ENCODE peak calls at places on chromosomes 16 and 17, in six cellular contexts. N is tibial nerve, V is C1 segment of cervical spinal cord, W is kidney glomerular epithelial cell, R is caudate nucleus, M is AG10803. B is an unnamed sample.

GRCh38 chr17:45342871-45343526 is 26.2 kb upstream of the MAP3K14 start:
- DNase-seq in W (no peak), M (no peak), V (no peak), N (no peak), R (no peak), B (no peak)

GRCh38 chr16:74623214-74623842 is 16.4 kb upstream of the GLG1 start:
- DNase-seq in M (peak), N (peak), R (no peak), W (no peak), V (no peak), B (peak)

GRCh38 chr17:36728030-36728991 is 126.9 kb downstream of the MRM1 start:
- DNase-seq in V (no peak), N (no peak), W (no peak), M (no peak), R (no peak), B (no peak)

GRCh38 chr16:28575446-28576109 is 21.3 kb downstream of the SULT1A2 start:
- DNase-seq in R (no peak), W (no peak), V (no peak), N (no peak), M (no peak), B (no peak)

GRCh38 chr17:39400547-39401411 is 647 bp downstream of the FBXL20 start:
- DNase-seq in V (peak), N (peak), R (no peak), M (peak), W (no peak), B (no peak)

GRCh38 chr17:40352779-40353394 is 11.7 kb downstream of the GJD3 start:
- DNase-seq in M (no peak), R (no peak), N (no peak), W (no peak), V (no peak), B (no peak)

GRCh38 chr16:22370038-22370541 is 4.3 kb downstream of the CDR2 start:
- DNase-seq in V (no peak), R (no peak), N (no peak), M (peak), W (peak), B (no peak)

GRCh38 chr16:52805559-52806168 is 247.0 kb downstream of the CHD9NB start:
- DNase-seq in M (no peak), N (no peak), W (no peak), V (no peak), R (no peak), B (no peak)

GRCh38 chr17:16928406-16929280 is 43.3 kb downstream of the TNFRSF13B start:
- DNase-seq in W (no peak), M (no peak), R (no peak), N (no peak), V (no peak), B (no peak)

GRCh38 chr16:31386157-31386984 is 6.8 kb upstream of the ITGAD start:
- DNase-seq in V (no peak), M (peak), W (peak), R (no peak), N (no peak), B (no peak)

GRCh38 chr17:34733351-34733750 is 154.0 kb downstream of the TMEM132E start:
- DNase-seq in M (no peak), R (no peak), N (no peak), W (no peak), V (no peak), B (no peak)

GRCh38 chr16:50981951-50982350 is 169.1 kb downstream of the SALL1 start:
- DNase-seq in M (no peak), V (no peak), W (no peak), N (no peak), R (no peak), B (no peak)

GRCh38 chr17:74644419-74644818 is 20.9 kb upstream of the CD300E start:
- DNase-seq in M (no peak), R (no peak), N (no peak), V (no peak), W (no peak), B (no peak)

GRCh38 chr16:50473375-50473945 is 74.7 kb upstream of the NKD1 start:
- DNase-seq in M (no peak), W (peak), V (no peak), R (no peak), N (no peak), B (no peak)

GRCh38 chr17:6231886-6232767 is 161.9 kb downstream of the WSCD1 start:
- DNase-seq in V (no peak), R (no peak), M (no peak), W (no peak), N (no peak), B (peak)

GRCh38 chr16:85010931-85011845 is at the start of gene ZDHHC7:
- DNase-seq in W (peak), M (peak), N (peak), R (peak), V (peak), B (peak)

GRCh38 chr17:81811705-81812570 is 8.0 kb downstream of the GCGR start:
- DNase-seq in V (no peak), R (no peak), M (no peak), W (no peak), N (no peak), B (no peak)

GRCh38 chr17:32518856-32519768 is 32.3 kb downstream of the CDK5R1 start:
- DNase-seq in V (no peak), N (no peak), M (peak), R (peak), W (no peak), B (no peak)

GRCh38 chr16:19884021-19884485 is 595 bp downstream of the GPRC5B start:
- DNase-seq in N (no peak), W (no peak), M (no peak), R (no peak), V (peak), B (no peak)

GRCh38 chr16:89106533-89107208 is 13.0 kb downstream of the ACSF3 start:
- DNase-seq in M (no peak), R (no peak), N (no peak), W (no peak), V (no peak), B (no peak)

GRCh38 chr17:44086364-44087311 is 16.1 kb downstream of the G6PC3 start:
- DNase-seq in W (peak), R (peak), M (peak), V (no peak), N (no peak), B (peak)

GRCh38 chr16:5971106-5971505 is 873.5 kb upstream of the EEF2KMT start:
- DNase-seq in M (no peak), V (no peak), W (no peak), N (no peak), R (no peak), B (no peak)

GRCh38 chr16:70437017-70437581 is 1.8 kb downstream of the ST3GAL2 start:
- DNase-seq in N (no peak), M (peak), R (no peak), V (no peak), W (peak), B (peak)

GRCh38 chr17:80219777-80220708 is at the start of the genes SGSH and SLC26A11:
- DNase-seq in R (peak), M (peak), N (peak), W (peak), V (peak), B (peak)